ENCODE peak calls at places on chromosome 17, in six cellular contexts. L is HCEC 1CT, O is MCF 10A, F is kidney tubule cell, X is NB4, D is germinal center. Q is an unnamed sample.

GRCh38 chr17:52636443-52636842 is 477.9 kb upstream of the CA10 start:
- DNase-seq in D (no peak), X (no peak), L (no peak), O (no peak), F (no peak), Q (no peak)

GRCh38 chr17:77637807-77638182 is 320.7 kb upstream of the TNRC6C start:
- DNase-seq in F (no peak), D (no peak), X (no peak), O (no peak), L (no peak), Q (no peak)

GRCh38 chr17:38330941-38331411 is 12.8 kb downstream of the GPR179 start:
- DNase-seq in D (no peak), L (no peak), F (no peak), X (no peak), O (no peak), Q (no peak)

GRCh38 chr17:71500761-71501555 is 619.9 kb upstream of the SOX9 start:
- DNase-seq in L (peak), O (peak), D (no peak), F (no peak), X (no peak), Q (peak)

GRCh38 chr17:10836966-10837599 is 804 bp downstream of the PIRT start:
- DNase-seq in L (no peak), F (no peak), O (no peak), X (no peak), D (no peak), Q (no peak)

GRCh38 chr17:74199306-74200092 is 4.0 kb upstream of the RPL38 start:
- DNase-seq in D (peak), L (peak), X (peak), O (peak), F (peak), Q (peak)

GRCh38 chr17:34562387-34562786 is 17.0 kb upstream of the TMEM132E start:
- DNase-seq in O (no peak), X (no peak), L (no peak), D (no peak), F (no peak), Q (no peak)

GRCh38 chr17:74332763-74333220 is 6.8 kb downstream of the KIF19 start:
- DNase-seq in L (no peak), D (no peak), F (no peak), O (no peak), X (no peak), Q (no peak)

GRCh38 chr17:64596988-64597387 is 65.1 kb downstream of the SMURF2 start:
- DNase-seq in D (no peak), L (no peak), F (no peak), X (no peak), O (no peak), Q (no peak)

GRCh38 chr17:39979021-39979660 is 1.5 kb upstream of the PSMD3 start:
- DNase-seq in F (peak), X (no peak), O (no peak), L (peak), D (no peak), Q (peak)

GRCh38 chr17:15447928-15448579 is 19.4 kb downstream of the CDRT4 start:
- DNase-seq in L (no peak), D (no peak), F (no peak), X (no peak), O (no peak), Q (no peak)

GRCh38 chr17:76414334-76415295 is 30.2 kb downstream of the SPHK1 start:
- DNase-seq in X (no peak), D (no peak), O (no peak), L (no peak), F (no peak), Q (peak)

GRCh38 chr17:81350320-81350686 is 45.0 kb upstream of the BAHCC1 start:
- DNase-seq in O (no peak), L (no peak), D (no peak), X (no peak), F (no peak), Q (no peak)

GRCh38 chr17:57357392-57357784 is 101.1 kb downstream of the MSI2 start:
- DNase-seq in X (no peak), L (no peak), D (peak), F (peak), O (no peak), Q (no peak)

GRCh38 chr17:79777844-79778503 is at the start of gene CBX2:
- DNase-seq in O (peak), D (peak), X (peak), L (peak), F (peak), Q (peak)

GRCh38 chr17:80527016-80527645 is 17.5 kb upstream of the RPTOR start:
- DNase-seq in X (no peak), L (peak), D (no peak), O (no peak), F (peak), Q (peak)

GRCh38 chr17:57915532-57915931 is 39.7 kb downstream of the CUEDC1 start:
- DNase-seq in F (no peak), X (no peak), O (no peak), D (no peak), L (no peak), Q (no peak)

GRCh38 chr17:47225436-47225858 is 16.3 kb downstream of the MYL4 start:
- DNase-seq in O (peak), X (no peak), F (peak), D (no peak), L (peak), Q (peak)

GRCh38 chr17:75551276-75551675 is 25.8 kb downstream of the LLGL2 start:
- DNase-seq in F (peak), O (no peak), L (no peak), D (no peak), X (no peak), Q (peak)